ENCODE peak calls at places on chromosomes 1 and 21, in eight cellular contexts. One of them, this sample, is unnamed.
A peak's percentile ranks its signal among the peaks of the same experiment; 100 is the strongest.

GRCh38 chr1:221813887-221814286 is 72.0 kb upstream of the DUSP10 start:
- DNase-seq in stimulated activated CD8-positive, alpha-beta memory T cell treated with anti-CD3 and anti-CD28 coated beads, Interleukin-15, amount 100 ng/mL, for 4 hours: no peak
- DNase-seq in fibroblast of lung: peak; percentile 42
- DNase-seq in colonic mucosa: no peak
- DNase-seq in left kidney: no peak
- DNase-seq in central memory CD4-positive, alpha-beta T cell: no peak
- DNase-seq in EL: no peak
- DNase-seq in cerebellar cortex: no peak
- DNase-seq in this sample: no peak

GRCh38 chr1:162093095-162093494 is 23.6 kb downstream of the NOS1AP start:
- DNase-seq in fibroblast of lung: no peak
- DNase-seq in cerebellar cortex: no peak
- DNase-seq in central memory CD4-positive, alpha-beta T cell: no peak
- DNase-seq in stimulated activated CD8-positive, alpha-beta memory T cell treated with anti-CD3 and anti-CD28 coated beads, Interleukin-15, amount 100 ng/mL, for 4 hours: no peak
- DNase-seq in colonic mucosa: no peak
- DNase-seq in EL: no peak
- DNase-seq in left kidney: no peak
- DNase-seq in this sample: no peak

GRCh38 chr1:226981838-226982237 is 41.7 kb downstream of the COQ8A start:
- DNase-seq in cerebellar cortex: no peak
- DNase-seq in central memory CD4-positive, alpha-beta T cell: no peak
- DNase-seq in stimulated activated CD8-positive, alpha-beta memory T cell treated with anti-CD3 and anti-CD28 coated beads, Interleukin-15, amount 100 ng/mL, for 4 hours: no peak
- DNase-seq in EL: no peak
- DNase-seq in colonic mucosa: no peak
- DNase-seq in fibroblast of lung: no peak
- DNase-seq in left kidney: no peak
- DNase-seq in this sample: no peak

GRCh38 chr1:9852410-9853301 is 28.9 kb upstream of the CLSTN1 start:
- DNase-seq in colonic mucosa: no peak
- DNase-seq in central memory CD4-positive, alpha-beta T cell: no peak
- DNase-seq in fibroblast of lung: peak; percentile 74
- DNase-seq in stimulated activated CD8-positive, alpha-beta memory T cell treated with anti-CD3 and anti-CD28 coated beads, Interleukin-15, amount 100 ng/mL, for 4 hours: no peak
- DNase-seq in cerebellar cortex: peak; percentile 96
- DNase-seq in EL: peak; percentile 77
- DNase-seq in left kidney: no peak
- DNase-seq in this sample: no peak

GRCh38 chr1:32116531-32116930 is 8.7 kb downstream of the KPNA6 start:
- DNase-seq in fibroblast of lung: no peak
- DNase-seq in EL: no peak
- DNase-seq in stimulated activated CD8-positive, alpha-beta memory T cell treated with anti-CD3 and anti-CD28 coated beads, Interleukin-15, amount 100 ng/mL, for 4 hours: no peak
- DNase-seq in colonic mucosa: no peak
- DNase-seq in central memory CD4-positive, alpha-beta T cell: no peak
- DNase-seq in left kidney: peak; percentile 15
- DNase-seq in cerebellar cortex: no peak
- DNase-seq in this sample: no peak

GRCh38 chr1:10663668-10664035 is 132.8 kb downstream of the CASZ1 start:
- DNase-seq in central memory CD4-positive, alpha-beta T cell: no peak
- DNase-seq in fibroblast of lung: peak; percentile 34
- DNase-seq in cerebellar cortex: peak; percentile 22
- DNase-seq in stimulated activated CD8-positive, alpha-beta memory T cell treated with anti-CD3 and anti-CD28 coated beads, Interleukin-15, amount 100 ng/mL, for 4 hours: no peak
- DNase-seq in colonic mucosa: no peak
- DNase-seq in left kidney: peak; percentile 94
- DNase-seq in EL: no peak
- DNase-seq in this sample: peak; percentile 45

GRCh38 chr1:2045468-2046224 is 4.6 kb upstream of the PRKCZ start:
- DNase-seq in cerebellar cortex: no peak
- DNase-seq in EL: no peak
- DNase-seq in fibroblast of lung: no peak
- DNase-seq in central memory CD4-positive, alpha-beta T cell: no peak
- DNase-seq in left kidney: no peak
- DNase-seq in colonic mucosa: peak; percentile 38
- DNase-seq in stimulated activated CD8-positive, alpha-beta memory T cell treated with anti-CD3 and anti-CD28 coated beads, Interleukin-15, amount 100 ng/mL, for 4 hours: no peak
- DNase-seq in this sample: no peak

GRCh38 chr1:235714205-235714897 is 64.8 kb upstream of the GNG4 start:
- DNase-seq in EL: no peak
- DNase-seq in fibroblast of lung: no peak
- DNase-seq in colonic mucosa: no peak
- DNase-seq in central memory CD4-positive, alpha-beta T cell: no peak
- DNase-seq in cerebellar cortex: peak; percentile 33
- DNase-seq in stimulated activated CD8-positive, alpha-beta memory T cell treated with anti-CD3 and anti-CD28 coated beads, Interleukin-15, amount 100 ng/mL, for 4 hours: no peak
- DNase-seq in left kidney: no peak
- DNase-seq in this sample: no peak

GRCh38 chr1:200862713-200863415 is 9.9 kb upstream of the GPR25 start:
- DNase-seq in stimulated activated CD8-positive, alpha-beta memory T cell treated with anti-CD3 and anti-CD28 coated beads, Interleukin-15, amount 100 ng/mL, for 4 hours: no peak
- DNase-seq in central memory CD4-positive, alpha-beta T cell: peak; percentile 29
- DNase-seq in fibroblast of lung: no peak
- DNase-seq in colonic mucosa: no peak
- DNase-seq in cerebellar cortex: no peak
- DNase-seq in EL: no peak
- DNase-seq in left kidney: no peak
- DNase-seq in this sample: no peak

GRCh38 chr21:32411366-32412161 is 942 bp upstream of the EVA1C start:
- DNase-seq in EL: peak; percentile 64
- DNase-seq in colonic mucosa: peak; percentile 91
- DNase-seq in fibroblast of lung: peak; percentile 68
- DNase-seq in central memory CD4-positive, alpha-beta T cell: peak; percentile 51
- DNase-seq in stimulated activated CD8-positive, alpha-beta memory T cell treated with anti-CD3 and anti-CD28 coated beads, Interleukin-15, amount 100 ng/mL, for 4 hours: peak; percentile 35
- DNase-seq in left kidney: peak; percentile 53
- DNase-seq in cerebellar cortex: peak; percentile 68
- DNase-seq in this sample: peak; percentile 93

GRCh38 chr21:34670962-34671348 is 2.2 kb downstream of the CLIC6 start:
- DNase-seq in EL: no peak
- DNase-seq in colonic mucosa: no peak
- DNase-seq in cerebellar cortex: no peak
- DNase-seq in fibroblast of lung: no peak
- DNase-seq in left kidney: no peak
- DNase-seq in central memory CD4-positive, alpha-beta T cell: no peak
- DNase-seq in stimulated activated CD8-positive, alpha-beta memory T cell treated with anti-CD3 and anti-CD28 coated beads, Interleukin-15, amount 100 ng/mL, for 4 hours: no peak
- DNase-seq in this sample: no peak

GRCh38 chr1:182604128-182604834 is at the start of gene RGS16:
- DNase-seq in stimulated activated CD8-positive, alpha-beta memory T cell treated with anti-CD3 and anti-CD28 coated beads, Interleukin-15, amount 100 ng/mL, for 4 hours: peak; percentile 87
- DNase-seq in colonic mucosa: peak; percentile 96
- DNase-seq in EL: peak; percentile 81
- DNase-seq in left kidney: peak; percentile 95
- DNase-seq in fibroblast of lung: peak; percentile 78
- DNase-seq in central memory CD4-positive, alpha-beta T cell: peak; percentile 84
- DNase-seq in cerebellar cortex: peak; percentile 78
- DNase-seq in this sample: peak; percentile 90

GRCh38 chr1:1605034-1605591 is 5.2 kb upstream of the FNDC10 start:
- DNase-seq in left kidney: no peak
- DNase-seq in fibroblast of lung: no peak
- DNase-seq in central memory CD4-positive, alpha-beta T cell: no peak
- DNase-seq in stimulated activated CD8-positive, alpha-beta memory T cell treated with anti-CD3 and anti-CD28 coated beads, Interleukin-15, amount 100 ng/mL, for 4 hours: no peak
- DNase-seq in colonic mucosa: no peak
- DNase-seq in cerebellar cortex: no peak
- DNase-seq in EL: no peak
- DNase-seq in this sample: no peak

GRCh38 chr1:180525696-180526000 is 23.3 kb upstream of the ACBD6 start:
- DNase-seq in fibroblast of lung: no peak
- DNase-seq in stimulated activated CD8-positive, alpha-beta memory T cell treated with anti-CD3 and anti-CD28 coated beads, Interleukin-15, amount 100 ng/mL, for 4 hours: no peak
- DNase-seq in EL: no peak
- DNase-seq in left kidney: peak; percentile 21
- DNase-seq in colonic mucosa: no peak
- DNase-seq in cerebellar cortex: no peak
- DNase-seq in central memory CD4-positive, alpha-beta T cell: no peak
- DNase-seq in this sample: no peak

GRCh38 chr1:48619529-48619928 is 147.5 kb upstream of the SPATA6 start:
- DNase-seq in stimulated activated CD8-positive, alpha-beta memory T cell treated with anti-CD3 and anti-CD28 coated beads, Interleukin-15, amount 100 ng/mL, for 4 hours: no peak
- DNase-seq in fibroblast of lung: peak; percentile 22
- DNase-seq in EL: peak; percentile 42
- DNase-seq in colonic mucosa: peak; percentile 18
- DNase-seq in central memory CD4-positive, alpha-beta T cell: no peak
- DNase-seq in cerebellar cortex: no peak
- DNase-seq in left kidney: peak; percentile 52
- DNase-seq in this sample: no peak

GRCh38 chr1:170071378-170071777 is 3.1 kb downstream of the KIFAP3 start:
- DNase-seq in EL: no peak
- DNase-seq in central memory CD4-positive, alpha-beta T cell: no peak
- DNase-seq in stimulated activated CD8-positive, alpha-beta memory T cell treated with anti-CD3 and anti-CD28 coated beads, Interleukin-15, amount 100 ng/mL, for 4 hours: no peak
- DNase-seq in colonic mucosa: no peak
- DNase-seq in fibroblast of lung: no peak
- DNase-seq in cerebellar cortex: no peak
- DNase-seq in left kidney: no peak
- DNase-seq in this sample: no peak

GRCh38 chr1:232212248-232212647 is 417.7 kb downstream of the SIPA1L2 start:
- DNase-seq in fibroblast of lung: peak; percentile 24
- DNase-seq in central memory CD4-positive, alpha-beta T cell: no peak
- DNase-seq in stimulated activated CD8-positive, alpha-beta memory T cell treated with anti-CD3 and anti-CD28 coated beads, Interleukin-15, amount 100 ng/mL, for 4 hours: no peak
- DNase-seq in cerebellar cortex: no peak
- DNase-seq in left kidney: no peak
- DNase-seq in colonic mucosa: no peak
- DNase-seq in EL: no peak
- DNase-seq in this sample: no peak

GRCh38 chr1:117405042-117405441 is 37.8 kb downstream of the MAN1A2 start:
- DNase-seq in fibroblast of lung: no peak
- DNase-seq in central memory CD4-positive, alpha-beta T cell: no peak
- DNase-seq in colonic mucosa: no peak
- DNase-seq in cerebellar cortex: no peak
- DNase-seq in left kidney: no peak
- DNase-seq in stimulated activated CD8-positive, alpha-beta memory T cell treated with anti-CD3 and anti-CD28 coated beads, Interleukin-15, amount 100 ng/mL, for 4 hours: no peak
- DNase-seq in EL: no peak
- DNase-seq in this sample: no peak

GRCh38 chr1:28437924-28438699 is 67.7 kb upstream of the RCC1 start:
- DNase-seq in stimulated activated CD8-positive, alpha-beta memory T cell treated with anti-CD3 and anti-CD28 coated beads, Interleukin-15, amount 100 ng/mL, for 4 hours: no peak
- DNase-seq in fibroblast of lung: peak; percentile 98
- DNase-seq in central memory CD4-positive, alpha-beta T cell: no peak
- DNase-seq in EL: peak; percentile 99
- DNase-seq in cerebellar cortex: peak; percentile 45
- DNase-seq in left kidney: peak; percentile 81
- DNase-seq in colonic mucosa: peak; percentile 83
- DNase-seq in this sample: peak; percentile 93

GRCh38 chr1:113247355-113247754 is 143.0 kb upstream of the MAGI3 start:
- DNase-seq in EL: no peak
- DNase-seq in cerebellar cortex: no peak
- DNase-seq in stimulated activated CD8-positive, alpha-beta memory T cell treated with anti-CD3 and anti-CD28 coated beads, Interleukin-15, amount 100 ng/mL, for 4 hours: no peak
- DNase-seq in left kidney: no peak
- DNase-seq in colonic mucosa: peak; percentile 62
- DNase-seq in fibroblast of lung: no peak
- DNase-seq in central memory CD4-positive, alpha-beta T cell: no peak
- DNase-seq in this sample: no peak

GRCh38 chr1:204989266-204990058 is 53.5 kb upstream of the CNTN2 start:
- DNase-seq in stimulated activated CD8-positive, alpha-beta memory T cell treated with anti-CD3 and anti-CD28 coated beads, Interleukin-15, amount 100 ng/mL, for 4 hours: no peak
- DNase-seq in fibroblast of lung: peak; percentile 75
- DNase-seq in cerebellar cortex: peak; percentile 90
- DNase-seq in central memory CD4-positive, alpha-beta T cell: peak; percentile 20
- DNase-seq in left kidney: peak; percentile 90
- DNase-seq in colonic mucosa: peak; percentile 51
- DNase-seq in EL: peak; percentile 69
- DNase-seq in this sample: peak; percentile 35

GRCh38 chr1:4140821-4141220 is 240.7 kb upstream of the C1orf174 start:
- DNase-seq in central memory CD4-positive, alpha-beta T cell: no peak
- DNase-seq in EL: no peak
- DNase-seq in stimulated activated CD8-positive, alpha-beta memory T cell treated with anti-CD3 and anti-CD28 coated beads, Interleukin-15, amount 100 ng/mL, for 4 hours: no peak
- DNase-seq in cerebellar cortex: no peak
- DNase-seq in colonic mucosa: no peak
- DNase-seq in left kidney: no peak
- DNase-seq in fibroblast of lung: no peak
- DNase-seq in this sample: no peak

GRCh38 chr1:15320267-15320666 is 73.2 kb downstream of the FHAD1 start:
- DNase-seq in EL: no peak
- DNase-seq in left kidney: no peak
- DNase-seq in colonic mucosa: no peak
- DNase-seq in cerebellar cortex: no peak
- DNase-seq in fibroblast of lung: no peak
- DNase-seq in stimulated activated CD8-positive, alpha-beta memory T cell treated with anti-CD3 and anti-CD28 coated beads, Interleukin-15, amount 100 ng/mL, for 4 hours: no peak
- DNase-seq in central memory CD4-positive, alpha-beta T cell: no peak
- DNase-seq in this sample: no peak

GRCh38 chr1:220970311-220970710 is 91.1 kb downstream of the HLX start:
- DNase-seq in left kidney: no peak
- DNase-seq in central memory CD4-positive, alpha-beta T cell: no peak
- DNase-seq in fibroblast of lung: no peak
- DNase-seq in cerebellar cortex: no peak
- DNase-seq in EL: peak; percentile 31
- DNase-seq in stimulated activated CD8-positive, alpha-beta memory T cell treated with anti-CD3 and anti-CD28 coated beads, Interleukin-15, amount 100 ng/mL, for 4 hours: no peak
- DNase-seq in colonic mucosa: no peak
- DNase-seq in this sample: no peak

GRCh38 chr1:108862698-108863477 is 6.0 kb upstream of the AKNAD1 start:
- DNase-seq in fibroblast of lung: no peak
- DNase-seq in left kidney: no peak
- DNase-seq in EL: no peak
- DNase-seq in stimulated activated CD8-positive, alpha-beta memory T cell treated with anti-CD3 and anti-CD28 coated beads, Interleukin-15, amount 100 ng/mL, for 4 hours: no peak
- DNase-seq in central memory CD4-positive, alpha-beta T cell: no peak
- DNase-seq in colonic mucosa: no peak
- DNase-seq in cerebellar cortex: no peak
- DNase-seq in this sample: no peak

GRCh38 chr1:10640843-10641553 is 155.4 kb downstream of the CASZ1 start:
- DNase-seq in cerebellar cortex: no peak
- DNase-seq in central memory CD4-positive, alpha-beta T cell: no peak
- DNase-seq in fibroblast of lung: no peak
- DNase-seq in EL: no peak
- DNase-seq in left kidney: peak; percentile 66
- DNase-seq in colonic mucosa: no peak
- DNase-seq in stimulated activated CD8-positive, alpha-beta memory T cell treated with anti-CD3 and anti-CD28 coated beads, Interleukin-15, amount 100 ng/mL, for 4 hours: no peak
- DNase-seq in this sample: no peak

GRCh38 chr1:219659682-219660081 is 46.8 kb upstream of the ZC3H11B start:
- DNase-seq in cerebellar cortex: no peak
- DNase-seq in left kidney: peak; percentile 4
- DNase-seq in central memory CD4-positive, alpha-beta T cell: no peak
- DNase-seq in stimulated activated CD8-positive, alpha-beta memory T cell treated with anti-CD3 and anti-CD28 coated beads, Interleukin-15, amount 100 ng/mL, for 4 hours: no peak
- DNase-seq in fibroblast of lung: peak; percentile 85
- DNase-seq in colonic mucosa: no peak
- DNase-seq in EL: peak; percentile 82
- DNase-seq in this sample: no peak

GRCh38 chr1:1758692-1759455 is 19.4 kb downstream of the NADK start:
- DNase-seq in colonic mucosa: peak; percentile 97
- DNase-seq in cerebellar cortex: no peak
- DNase-seq in EL: no peak
- DNase-seq in stimulated activated CD8-positive, alpha-beta memory T cell treated with anti-CD3 and anti-CD28 coated beads, Interleukin-15, amount 100 ng/mL, for 4 hours: no peak
- DNase-seq in fibroblast of lung: no peak
- DNase-seq in central memory CD4-positive, alpha-beta T cell: no peak
- DNase-seq in left kidney: no peak
- DNase-seq in this sample: peak; percentile 85

GRCh38 chr1:212980123-212980800 is 29.9 kb downstream of the VASH2 start:
- DNase-seq in fibroblast of lung: peak; percentile 89
- DNase-seq in colonic mucosa: no peak
- DNase-seq in EL: peak; percentile 41
- DNase-seq in left kidney: peak; percentile 33
- DNase-seq in stimulated activated CD8-positive, alpha-beta memory T cell treated with anti-CD3 and anti-CD28 coated beads, Interleukin-15, amount 100 ng/mL, for 4 hours: no peak
- DNase-seq in cerebellar cortex: no peak
- DNase-seq in central memory CD4-positive, alpha-beta T cell: no peak
- DNase-seq in this sample: no peak

GRCh38 chr1:100362821-100363466 is 10.6 kb downstream of the CDC14A start:
- DNase-seq in EL: no peak
- DNase-seq in cerebellar cortex: no peak
- DNase-seq in stimulated activated CD8-positive, alpha-beta memory T cell treated with anti-CD3 and anti-CD28 coated beads, Interleukin-15, amount 100 ng/mL, for 4 hours: no peak
- DNase-seq in left kidney: peak; percentile 78
- DNase-seq in fibroblast of lung: peak; percentile 38
- DNase-seq in colonic mucosa: no peak
- DNase-seq in central memory CD4-positive, alpha-beta T cell: no peak
- DNase-seq in this sample: no peak

GRCh38 chr1:167786502-167786901 is 64.7 kb downstream of the MPZL1 start:
- DNase-seq in EL: no peak
- DNase-seq in fibroblast of lung: no peak
- DNase-seq in left kidney: no peak
- DNase-seq in stimulated activated CD8-positive, alpha-beta memory T cell treated with anti-CD3 and anti-CD28 coated beads, Interleukin-15, amount 100 ng/mL, for 4 hours: no peak
- DNase-seq in cerebellar cortex: no peak
- DNase-seq in central memory CD4-positive, alpha-beta T cell: no peak
- DNase-seq in colonic mucosa: no peak
- DNase-seq in this sample: no peak

GRCh38 chr1:12001996-12002493 is 17.3 kb upstream of the MIIP start:
- DNase-seq in left kidney: no peak
- DNase-seq in cerebellar cortex: no peak
- DNase-seq in EL: peak; percentile 43
- DNase-seq in stimulated activated CD8-positive, alpha-beta memory T cell treated with anti-CD3 and anti-CD28 coated beads, Interleukin-15, amount 100 ng/mL, for 4 hours: no peak
- DNase-seq in colonic mucosa: no peak
- DNase-seq in central memory CD4-positive, alpha-beta T cell: no peak
- DNase-seq in fibroblast of lung: peak; percentile 60
- DNase-seq in this sample: no peak

GRCh38 chr1:998051-998821 is 1.7 kb downstream of the HES4 start:
- DNase-seq in central memory CD4-positive, alpha-beta T cell: no peak
- DNase-seq in stimulated activated CD8-positive, alpha-beta memory T cell treated with anti-CD3 and anti-CD28 coated beads, Interleukin-15, amount 100 ng/mL, for 4 hours: no peak
- DNase-seq in fibroblast of lung: no peak
- DNase-seq in left kidney: peak; percentile 81
- DNase-seq in EL: no peak
- DNase-seq in colonic mucosa: no peak
- DNase-seq in cerebellar cortex: no peak
- DNase-seq in this sample: no peak

GRCh38 chr1:209627349-209628196 is 24.7 kb downstream of the LAMB3 start:
- DNase-seq in left kidney: peak; percentile 93
- DNase-seq in fibroblast of lung: peak; percentile 61
- DNase-seq in EL: peak; percentile 76
- DNase-seq in stimulated activated CD8-positive, alpha-beta memory T cell treated with anti-CD3 and anti-CD28 coated beads, Interleukin-15, amount 100 ng/mL, for 4 hours: peak; percentile 54
- DNase-seq in colonic mucosa: peak; percentile 80
- DNase-seq in cerebellar cortex: peak; percentile 75
- DNase-seq in central memory CD4-positive, alpha-beta T cell: peak; percentile 55
- DNase-seq in this sample: peak; percentile 49

This sample was measured in prostate gland.